ENCODE peak calls at places on chromosome 19, in four cellular contexts. R is uterus; P is cardiac muscle cell; I is CD4-positive, alpha-beta memory T cell. F is an unnamed sample.
A peak's percentile ranks its signal among the peaks of the same experiment; 100 is the strongest.

GRCh38 chr19:54331626-54332025 is 7.3 kb downstream of the LILRA4 start:
- DNase-seq in R (no peak), P (no peak), I (no peak), F (no peak)

GRCh38 chr19:40305403-40305802 is 20.3 kb upstream of the AKT2 start:
- DNase-seq in R (peak; percentile 73), P (peak; percentile 89), I (peak; percentile 66), F (peak; percentile 45)

GRCh38 chr19:10918359-10918758 is 10.1 kb downstream of the YIPF2 start:
- DNase-seq in R (no peak), P (no peak), I (no peak), F (no peak)

GRCh38 chr19:19528721-19529490 is at the start of gene YJEFN3:
- DNase-seq in R (no peak), P (no peak), I (no peak), F (no peak)

GRCh38 chr19:32662186-32662585 is 12.8 kb downstream of the ANKRD27 start:
- DNase-seq in R (no peak), P (no peak), I (no peak), F (no peak)

GRCh38 chr19:13974073-13974472 is 21.8 kb downstream of the DCAF15 start:
- DNase-seq in R (no peak), P (peak; percentile 78), I (peak; percentile 33), F (no peak)

GRCh38 chr19:55146078-55146647 is 2.8 kb downstream of the TNNT1 start:
- DNase-seq in R (no peak), P (no peak), I (no peak), F (no peak)

GRCh38 chr19:51460164-51460992 is 2.1 kb upstream of the SIGLEC8 start:
- DNase-seq in R (no peak), P (no peak), I (no peak), F (no peak)

GRCh38 chr19:23554548-23554947 is 132.5 kb downstream of the ZNF675 start:
- DNase-seq in R (no peak), P (no peak), I (no peak), F (no peak)

GRCh38 chr19:911197-912033 is 1.6 kb downstream of the R3HDM4 start:
- DNase-seq in R (no peak), P (no peak), I (no peak), F (no peak)
- H3K27ac ChIP-seq in R (no peak overlapping the region), P (no peak overlapping the region), I (peak overlapping the region; percentile 38), F (peak overlapping the region; percentile 94)

GRCh38 chr19:8814176-8814575 is 17.9 kb downstream of the ZNF558 start:
- DNase-seq in R (no peak), P (no peak), I (no peak), F (no peak)
- H3K36me3 ChIP-seq in R (no peaks in the 10 kb centered on the region), P (no peaks in the 10 kb centered on the region), I (peaks cover 60% of the 10 kb centered on the region), F (peaks cover 68% of the 10 kb centered on the region)

GRCh38 chr19:48252625-48253024 is 3.1 kb downstream of the CARD8 start:
- DNase-seq in R (no peak), P (no peak), I (no peak), F (no peak)

GRCh38 chr19:48248081-48248833 is 7.5 kb downstream of the CARD8 start:
- DNase-seq in R (no peak), P (no peak), I (no peak), F (no peak)

GRCh38 chr19:48247212-48247611 is 8.5 kb downstream of the CARD8 start:
- DNase-seq in R (no peak), P (no peak), I (no peak), F (no peak)

GRCh38 chr19:48250290-48251025 is 5.3 kb downstream of the CARD8 start:
- DNase-seq in R (no peak), P (no peak), I (no peak), F (no peak)

DNA sequence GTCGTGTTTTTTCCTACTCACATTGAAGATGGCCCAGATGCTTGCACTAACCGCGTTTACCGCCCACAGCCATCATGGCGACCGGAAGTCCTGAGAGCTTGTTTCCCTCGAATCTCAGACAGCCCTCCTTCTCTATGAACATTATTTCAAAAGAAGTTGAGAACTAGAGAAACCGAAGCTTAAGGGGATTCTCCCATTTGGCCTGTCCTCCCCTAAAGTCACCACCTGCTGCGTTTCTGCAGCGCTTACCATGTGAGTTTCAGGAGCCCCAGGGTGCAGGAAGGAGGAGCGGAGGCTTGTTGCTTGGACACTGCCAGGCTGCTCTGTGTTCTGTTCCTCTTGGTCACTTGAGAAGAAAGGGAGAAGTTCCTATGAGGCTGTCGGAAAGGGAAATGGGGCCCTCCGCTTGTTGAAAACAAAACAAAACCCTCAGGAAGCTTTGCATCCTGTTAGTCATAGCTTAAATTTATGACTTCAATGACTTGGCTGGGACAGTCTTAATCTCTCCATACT is 6.2 kb downstream of the CARD8 start:
- DNase-seq in R (no peak), P (no peak), I (peak; percentile 76), F (peak; percentile 62)
- H3K27ac ChIP-seq in R (peak overlapping the region; percentile 33), P (no peak overlapping the region), I (peak overlapping the region; percentile 93), F (peak overlapping the region; percentile 79)

DNA sequence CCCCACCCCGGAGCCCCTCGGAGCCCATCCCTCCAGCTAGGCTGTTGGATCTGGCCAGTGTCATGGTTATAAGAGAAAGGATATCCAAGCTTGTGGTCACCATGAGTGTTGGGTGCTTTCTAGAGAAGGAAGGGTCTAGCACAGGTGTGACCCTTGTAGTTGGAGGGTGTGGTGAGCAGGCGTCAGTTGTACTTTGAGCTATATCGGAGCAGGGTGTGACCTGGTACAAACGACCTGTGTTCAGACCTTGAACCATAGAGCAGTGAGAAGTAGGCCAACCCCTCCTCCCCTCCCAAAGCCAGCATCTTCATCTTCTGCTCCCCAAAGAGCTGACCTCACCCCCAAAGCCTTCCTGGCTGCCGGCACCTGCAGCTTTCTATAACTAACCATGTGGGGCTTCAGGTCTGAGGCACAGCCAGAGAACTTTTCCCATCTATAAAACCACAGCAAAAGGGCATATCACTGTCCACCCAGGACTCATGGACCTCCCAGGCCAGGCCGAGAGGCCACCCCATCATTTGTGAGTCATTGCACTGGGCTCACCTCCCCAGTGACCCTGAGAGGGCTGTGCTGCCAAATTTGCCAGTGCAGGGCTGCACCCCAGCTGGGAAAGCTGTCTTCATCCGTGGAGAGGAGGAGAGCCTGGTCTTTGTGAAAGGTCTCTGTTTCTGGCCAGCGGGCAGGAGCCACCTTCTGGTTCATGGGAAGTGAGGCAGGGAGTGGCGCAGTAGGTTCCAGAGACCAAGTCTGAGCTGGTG is 14.2 kb downstream of the RAB8A start:
- DNase-seq in R (no peak), P (no peak), I (no peak), F (no peak)
- H3K36me3 ChIP-seq in R (no peaks in the 10 kb centered on the region), P (peaks cover 57% of the 10 kb centered on the region), I (peaks cover 91% of the 10 kb centered on the region), F (peaks cover 94% of the 10 kb centered on the region)

GRCh38 chr19:16285769-16286564 is 38.7 kb upstream of the KLF2 start:
- DNase-seq in R (no peak), P (peak; percentile 53), I (no peak), F (no peak)
- H3K27ac ChIP-seq in R (peak overlapping the region; percentile 98), P (peak overlapping the region; percentile 81), I (no peak overlapping the region), F (no peak overlapping the region)